ENCODE peak calls at places on chromosomes 3 and 15, in ten cellular contexts. A, W, M, Y, Z, K, F, I, D and H are unnamed samples.

GRCh38 chr3:35864871-35865270 is 225.5 kb downstream of the ARPP21 start:
- DNase-seq in A (no peak), W (no peak), M (no peak), Y (no peak), Z (no peak), K (no peak), F (no peak), I (no peak), D (no peak), H (no peak)

GRCh38 chr3:53806182-53807116 is 39.8 kb downstream of the CHDH start:
- DNase-seq in A (peak; percentile 89), W (peak; percentile 6), M (no peak), Y (peak; percentile 51), Z (peak; percentile 79), K (no peak), F (no peak), I (peak; percentile 27), D (no peak), H (peak; percentile 25)

GRCh38 chr3:72960812-72961518 is 35.6 kb upstream of the PPP4R2 start:
- DNase-seq in A (peak; percentile 16), W (peak; percentile 92), M (no peak), Y (no peak), Z (peak; percentile 86), K (no peak), F (no peak), I (peak; percentile 63), D (no peak), H (peak; percentile 26)

GRCh38 chr15:94052711-94053110 is 178.7 kb upstream of the MCTP2 start:
- DNase-seq in A (no peak), W (no peak), M (no peak), Y (no peak), Z (no peak), K (no peak), F (no peak), I (no peak), D (no peak), H (no peak)

GRCh38 chr15:63503739-63504246 is 600 bp upstream of the USP3 start:
- DNase-seq in A (peak; percentile 40), W (peak; percentile 98), M (peak; percentile 77), Y (peak; percentile 93), Z (peak; percentile 72), K (peak; percentile 77), F (no peak), I (peak; percentile 91), D (peak; percentile 86), H (peak; percentile 73)

GRCh38 chr15:75449585-75450306 is 1.7 kb downstream of the SIN3A start:
- DNase-seq in A (no peak), W (no peak), M (no peak), Y (no peak), Z (no peak), K (no peak), F (no peak), I (no peak), D (no peak), H (no peak)

GRCh38 chr3:65497846-65498245 is 540.9 kb downstream of the MAGI1 start:
- DNase-seq in A (no peak), W (no peak), M (no peak), Y (no peak), Z (no peak), K (no peak), F (peak; percentile 35), I (no peak), D (no peak), H (no peak)

GRCh38 chr15:41695750-41696436 is 35.7 kb downstream of the MGA start:
- DNase-seq in A (no peak), W (peak; percentile 80), M (no peak), Y (peak; percentile 50), Z (no peak), K (peak; percentile 4), F (no peak), I (peak; percentile 79), D (peak; percentile 75), H (peak; percentile 27)

GRCh38 chr15:88131937-88132336 is 124.6 kb downstream of the NTRK3 start:
- DNase-seq in A (no peak), W (no peak), M (no peak), Y (peak; percentile 9), Z (no peak), K (no peak), F (no peak), I (no peak), D (no peak), H (no peak)

GRCh38 chr3:190566043-190566933 is 52.4 kb downstream of the IL1RAP start:
- DNase-seq in A (peak; percentile 83), W (peak; percentile 100), M (no peak), Y (peak; percentile 100), Z (peak; percentile 98), K (no peak), F (no peak), I (peak; percentile 4), D (peak; percentile 72), H (peak; percentile 93)

GRCh38 chr3:186287723-186288122 is 74.3 kb downstream of the DGKG start:
- DNase-seq in A (peak; percentile 74), W (peak; percentile 58), M (no peak), Y (peak; percentile 65), Z (peak; percentile 65), K (no peak), F (no peak), I (no peak), D (no peak), H (no peak)

GRCh38 chr15:81083201-81083600 is 50.9 kb upstream of the CFAP161 start:
- DNase-seq in A (no peak), W (no peak), M (no peak), Y (no peak), Z (no peak), K (no peak), F (no peak), I (no peak), D (no peak), H (no peak)

GRCh38 chr3:87167634-87168456 is 59.3 kb upstream of the CHMP2B start:
- DNase-seq in A (peak; percentile 50), W (peak; percentile 61), M (no peak), Y (peak; percentile 75), Z (peak; percentile 88), K (no peak), F (no peak), I (peak; percentile 61), D (peak; percentile 55), H (peak; percentile 37)

GRCh38 chr15:69561071-69561784 is 108.6 kb downstream of the RPLP1 start:
- DNase-seq in A (no peak), W (no peak), M (no peak), Y (no peak), Z (no peak), K (no peak), F (no peak), I (no peak), D (no peak), H (peak; percentile 53)

GRCh38 chr3:154552338-154552737 is 122.3 kb upstream of the GPR149 start:
- DNase-seq in A (no peak), W (no peak), M (no peak), Y (peak; percentile 15), Z (no peak), K (no peak), F (no peak), I (peak; percentile 2), D (no peak), H (no peak)